ENCODE peak calls at places on chromosomes 4 and X, in ten cellular contexts. C is uterus, D is adrenal gland, R is ovary, L is A549, H is IMR-90, A is transverse colon, P is heart left ventricle, B is HCT116, V is suprapubic skin. J is an unnamed sample.

GRCh38 chrX:125998432-125998831 is 167.7 kb downstream of the DCAF12L2 start:
- DNase-seq in C (no peak), D (no peak), R (no peak), L (peak), H (no peak), A (no peak), P (no peak), B (no peak), V (no peak), J (peak)

GRCh38 chrX:17633546-17633945 is 103.7 kb upstream of the SCML1 start:
- DNase-seq in C (no peak), D (no peak), R (no peak), L (no peak), H (no peak), A (no peak), P (no peak), B (no peak), V (no peak), J (no peak)

GRCh38 chrX:41781500-41781899 is 57.5 kb downstream of the GPR82 start:
- DNase-seq in C (no peak), D (no peak), R (no peak), L (peak), H (peak), A (no peak), P (no peak), B (peak), V (no peak), J (no peak)

GRCh38 chrX:155027509-155028066 is 944 bp downstream of the FUNDC2 start:
- DNase-seq in C (peak), D (peak), R (no peak), L (peak), H (peak), A (no peak), P (no peak), B (peak), V (no peak), J (no peak)

GRCh38 chr4:169293343-169294176 is 22.8 kb upstream of the SH3RF1 start:
- DNase-seq in C (no peak), D (no peak), R (no peak), L (no peak), H (no peak), A (no peak), P (no peak), B (no peak), V (no peak), J (no peak)

GRCh38 chrX:53421125-53421524 is 1.3 kb downstream of the SMC1A start:
- DNase-seq in C (no peak), D (no peak), R (no peak), L (no peak), H (no peak), A (no peak), P (no peak), B (no peak), V (no peak), J (no peak)

GRCh38 chrX:47247206-47247998 is 14.6 kb downstream of the USP11 start:
- DNase-seq in C (no peak), D (no peak), R (no peak), L (no peak), H (peak), A (no peak), P (no peak), B (no peak), V (no peak), J (peak)

GRCh38 chrX:1468250-1468772 is 15.6 kb upstream of the ASMTL start:
- DNase-seq in C (no peak), D (peak), R (no peak), L (peak), H (no peak), A (peak), P (peak), B (no peak), V (no peak), J (peak)

GRCh38 chr4:7867701-7868429 is 71.8 kb downstream of the AFAP1 start:
- DNase-seq in C (no peak), D (no peak), R (no peak), L (peak), H (peak), A (no peak), P (no peak), B (no peak), V (no peak), J (no peak)

GRCh38 chr4:87060957-87061356 is 126.1 kb downstream of the AFF1 start:
- DNase-seq in C (no peak), D (no peak), R (no peak), L (no peak), H (peak), A (no peak), P (no peak), B (peak), V (no peak), J (peak)

GRCh38 chrX:11239230-11239629 is 54.0 kb upstream of the AMELX start:
- DNase-seq in C (no peak), D (no peak), R (no peak), L (no peak), H (peak), A (no peak), P (no peak), B (no peak), V (no peak), J (no peak)

GRCh38 chr4:6962211-6963041 is 52.8 kb downstream of the TBC1D14 start:
- DNase-seq in C (no peak), D (no peak), R (no peak), L (no peak), H (no peak), A (no peak), P (no peak), B (no peak), V (no peak), J (no peak)

GRCh38 chr4:77586953-77587383 is 18.7 kb upstream of the CXCL13 start:
- DNase-seq in C (no peak), D (no peak), R (no peak), L (peak), H (no peak), A (peak), P (no peak), B (no peak), V (no peak), J (no peak)

GRCh38 chrX:110732274-110732673 is 63.3 kb downstream of the CHRDL1 start:
- DNase-seq in C (no peak), D (no peak), R (no peak), L (no peak), H (no peak), A (no peak), P (no peak), B (no peak), V (no peak), J (no peak)

GRCh38 chr4:108940086-108941033 is 177.5 kb upstream of the ETNPPL start:
- DNase-seq in C (no peak), D (no peak), R (no peak), L (no peak), H (peak), A (no peak), P (no peak), B (no peak), V (no peak), J (no peak)

GRCh38 chr4:125750827-125751466 is 436.2 kb downstream of the FAT4 start:
- DNase-seq in C (peak), D (no peak), R (peak), L (peak), H (peak), A (no peak), P (no peak), B (no peak), V (no peak), J (no peak)

GRCh38 chr4:10841697-10842096 is 157.1 kb upstream of the CLNK start:
- DNase-seq in C (no peak), D (no peak), R (no peak), L (no peak), H (no peak), A (no peak), P (no peak), B (no peak), V (no peak), J (no peak)

GRCh38 chr4:184897807-184898388 is 72.1 kb upstream of the ACSL1 start:
- DNase-seq in C (no peak), D (no peak), R (no peak), L (no peak), H (no peak), A (no peak), P (no peak), B (no peak), V (no peak), J (no peak)

GRCh38 chrX:63513825-63514574 is 162.9 kb upstream of the SPIN4 start:
- DNase-seq in C (no peak), D (peak), R (no peak), L (no peak), H (peak), A (no peak), P (no peak), B (no peak), V (no peak), J (no peak)

GRCh38 chrX:20265221-20265725 is 1.4 kb downstream of the RPS6KA3 start:
- DNase-seq in C (peak), D (peak), R (peak), L (peak), H (peak), A (peak), P (peak), B (peak), V (peak), J (no peak)
- TF ChIP-seq POLR2A in C (no peak), D (peak), R (peak), L (no peak), H (peak), A (peak), P (no peak), B (no peak), V (no peak), J (no peak)

DNA sequence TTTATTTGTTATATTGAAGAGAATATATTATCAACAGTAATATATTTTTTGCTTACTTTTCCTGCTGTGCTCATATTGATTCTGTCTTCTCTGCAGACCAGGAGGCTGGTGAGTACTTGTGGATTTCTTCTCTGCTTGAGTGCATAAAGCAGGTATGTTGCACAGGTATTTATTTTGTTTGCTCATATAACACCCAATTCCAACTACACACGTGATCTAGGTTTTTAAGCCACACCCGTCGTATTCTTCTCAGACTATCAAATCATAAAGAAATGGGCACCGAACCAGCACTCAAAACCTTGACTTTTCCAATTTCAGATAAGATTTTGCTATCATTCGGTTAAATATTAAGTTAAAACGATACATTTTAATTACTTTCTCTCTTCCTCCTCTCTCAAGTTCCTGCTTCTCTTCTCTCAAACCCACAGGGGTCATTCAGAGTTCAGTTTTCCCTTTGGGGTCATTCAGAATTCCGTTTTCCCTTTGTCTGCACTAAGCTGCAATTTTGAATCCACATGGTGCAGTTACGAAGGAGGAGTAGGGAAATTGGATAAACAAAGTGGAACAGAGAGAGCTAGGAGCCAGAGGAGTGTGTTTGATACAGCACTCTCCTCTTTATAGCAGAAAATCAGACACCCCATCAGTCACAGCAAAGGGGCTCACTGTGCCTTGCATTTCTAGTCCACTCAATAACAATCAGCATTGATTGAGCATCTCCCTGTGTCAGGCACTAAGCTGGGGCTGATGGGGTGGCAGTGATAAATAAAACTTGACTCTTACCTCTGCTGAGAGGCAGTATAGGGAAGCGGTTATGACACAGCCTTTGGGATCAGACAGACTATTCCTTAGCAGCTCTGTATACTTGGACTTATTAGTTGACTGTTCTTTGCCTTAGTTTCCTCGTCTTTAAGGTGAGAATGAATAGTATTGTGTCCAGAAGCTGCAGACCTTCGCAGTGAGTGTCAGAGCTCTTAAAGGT is at the start of gene ADH1C:
- DNase-seq in C (no peak), D (no peak), R (no peak), L (no peak), H (peak), A (peak), P (no peak), B (no peak), V (no peak), J (no peak)
- TF ChIP-seq POLR2A in C (no peak), D (no peak), R (no peak), L (no peak), H (no peak), A (peak), P (no peak), B (no peak), V (no peak), J (no peak)

DNA sequence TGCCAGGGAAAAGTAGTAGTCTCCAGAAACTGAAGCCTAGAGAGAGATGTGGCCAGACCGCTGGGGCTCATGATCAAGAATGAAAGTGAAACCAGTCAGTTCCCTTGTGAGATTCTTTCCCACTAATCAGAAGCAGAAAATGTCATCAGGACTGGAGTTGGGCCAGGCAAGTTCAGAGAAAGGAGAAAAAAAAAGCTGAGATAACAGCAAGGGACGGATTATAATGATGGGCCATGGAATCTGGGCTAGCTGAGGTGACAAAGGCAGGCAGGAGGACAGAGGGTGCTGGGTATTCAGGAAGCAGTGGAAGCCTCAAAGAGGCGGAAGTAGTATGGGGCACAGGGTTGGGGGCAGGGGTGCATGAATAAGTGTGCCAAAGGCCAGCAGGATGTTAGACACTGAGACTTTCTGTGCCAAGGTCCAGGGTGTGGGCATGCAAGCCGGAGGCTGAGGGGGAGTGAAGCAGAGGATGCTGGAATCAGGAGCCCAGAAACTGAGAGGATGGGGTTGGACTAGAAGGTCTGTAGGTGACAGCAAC is 2.5 kb downstream of the CXorf38 start:
- DNase-seq in C (peak), D (peak), R (peak), L (peak), H (peak), A (peak), P (no peak), B (no peak), V (peak), J (peak)
- TF ChIP-seq POLR2A in C (no peak), D (no peak), R (no peak), L (no peak), H (no peak), A (peak), P (no peak), B (no peak), V (no peak), J (peak)

GRCh38 chrX:24763989-24764388 is 70.3 kb downstream of the POLA1 start:
- DNase-seq in C (no peak), D (no peak), R (no peak), L (no peak), H (no peak), A (no peak), P (no peak), B (no peak), V (no peak), J (no peak)
- TF ChIP-seq POLR2A in C (no peak), D (no peak), R (no peak), L (no peak), H (no peak), A (no peak), P (no peak), B (no peak), V (no peak), J (no peak)

DNA sequence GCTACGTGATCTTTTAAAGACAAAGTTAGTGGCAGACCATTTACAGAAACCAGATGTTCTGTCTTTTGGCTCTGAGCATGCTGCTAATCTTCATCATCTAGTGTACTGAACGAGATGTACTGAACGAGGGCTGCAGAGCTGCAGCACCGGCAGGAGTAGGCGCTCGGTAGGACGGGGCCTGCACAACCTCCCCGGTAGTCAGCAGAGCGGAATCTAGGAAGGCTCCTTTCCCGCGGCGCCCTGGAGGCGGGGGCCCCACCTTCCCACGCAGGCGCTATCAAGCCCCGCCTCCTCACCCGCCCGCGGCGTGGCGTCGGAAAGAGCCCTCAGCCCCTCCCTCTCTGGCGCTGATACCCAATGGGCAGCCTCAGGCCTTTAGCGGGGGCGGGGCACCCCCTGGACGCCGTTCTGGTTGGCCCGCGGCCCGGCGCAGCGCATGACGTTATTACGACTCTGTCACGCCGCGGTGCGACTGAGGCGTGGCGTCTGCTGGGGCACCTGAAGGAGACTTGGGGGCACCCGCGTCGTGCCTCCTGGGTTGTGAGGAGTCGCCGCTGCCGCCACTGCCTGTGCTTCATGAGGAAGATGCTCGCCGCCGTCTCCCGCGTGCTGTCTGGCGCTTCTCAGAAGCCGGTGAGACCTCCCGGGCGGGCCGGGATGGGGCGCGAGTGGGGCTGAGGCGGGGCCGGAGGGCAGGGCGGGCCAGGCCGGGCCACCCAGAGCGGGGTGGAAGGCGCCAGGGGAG is at the start of gene PDHA1:
- DNase-seq in C (peak), D (peak), R (peak), L (peak), H (peak), A (peak), P (peak), B (peak), V (peak), J (peak)
- TF ChIP-seq POLR2A in C (peak), D (peak), R (peak), L (peak), H (peak), A (peak), P (peak), B (no peak), V (no peak), J (peak)

GRCh38 chrX:119234931-119235555 is 1.0 kb upstream of the PGRMC1 start:
- DNase-seq in C (peak), D (peak), R (peak), L (no peak), H (no peak), A (no peak), P (no peak), B (no peak), V (no peak), J (no peak)

GRCh38 chrX:119237526-119238035 is 1.5 kb downstream of the PGRMC1 start:
- DNase-seq in C (no peak), D (no peak), R (no peak), L (no peak), H (no peak), A (no peak), P (no peak), B (no peak), V (no peak), J (no peak)

GRCh38 chrX:119236599-119237525 is 777 bp downstream of the PGRMC1 start:
- DNase-seq in C (peak), D (peak), R (peak), L (peak), H (peak), A (peak), P (peak), B (no peak), V (peak), J (no peak)

GRCh38 chrX:119238557-119238956 is 2.5 kb downstream of the PGRMC1 start:
- DNase-seq in C (no peak), D (no peak), R (no peak), L (no peak), H (peak), A (no peak), P (no peak), B (no peak), V (no peak), J (no peak)

GRCh38 chrX:119235872-119236598 is at the start of gene PGRMC1:
- DNase-seq in C (peak), D (peak), R (peak), L (peak), H (peak), A (peak), P (peak), B (peak), V (peak), J (peak)
- TF ChIP-seq POLR2A in C (peak), D (peak), R (peak), L (peak), H (peak), A (peak), P (no peak), B (peak), V (no peak), J (peak)

GRCh38 chr4:99574530-99575314 is at the start of gene MTTP:
- DNase-seq in C (no peak), D (no peak), R (no peak), L (no peak), H (no peak), A (no peak), P (no peak), B (no peak), V (no peak), J (no peak)
- TF ChIP-seq POLR2A in C (no peak), D (no peak), R (no peak), L (no peak), H (no peak), A (no peak), P (no peak), B (no peak), V (no peak), J (no peak)

GRCh38 chrX:109535578-109535977 is 1.1 kb upstream of the NXT2 start:
- DNase-seq in C (no peak), D (no peak), R (no peak), L (no peak), H (no peak), A (no peak), P (no peak), B (no peak), V (no peak), J (no peak)

GRCh38 chrX:109534933-109535332 is 1.7 kb upstream of the NXT2 start:
- DNase-seq in C (no peak), D (no peak), R (no peak), L (no peak), H (no peak), A (no peak), P (no peak), B (no peak), V (no peak), J (no peak)

GRCh38 chrX:109537324-109537665 is 651 bp downstream of the NXT2 start:
- DNase-seq in C (peak), D (no peak), R (no peak), L (peak), H (peak), A (peak), P (no peak), B (no peak), V (peak), J (no peak)

GRCh38 chrX:109533631-109534030 is 3.0 kb upstream of the NXT2 start:
- DNase-seq in C (no peak), D (no peak), R (no peak), L (no peak), H (peak), A (no peak), P (no peak), B (no peak), V (no peak), J (no peak)

GRCh38 chrX:109536439-109537323 is at the start of gene NXT2:
- DNase-seq in C (peak), D (peak), R (peak), L (peak), H (peak), A (peak), P (peak), B (peak), V (peak), J (peak)
- TF ChIP-seq POLR2A in C (peak), D (peak), R (peak), L (peak), H (peak), A (peak), P (no peak), B (peak), V (peak), J (peak)

GRCh38 chrX:66005832-66006449 is 33.9 kb downstream of the VSIG4 start:
- DNase-seq in C (no peak), D (no peak), R (no peak), L (no peak), H (no peak), A (no peak), P (no peak), B (no peak), V (no peak), J (no peak)
- TF ChIP-seq POLR2A in C (no peak), D (no peak), R (no peak), L (no peak), H (no peak), A (no peak), P (no peak), B (no peak), V (no peak), J (no peak)

J was measured in H54.